ENCODE peak calls at places on chromosomes 11 and 22, in five cellular contexts. C is EL, M is activated T-cell treated with anti-CD3 and anti-CD28 coated beads for 24 hours, J is ELR, Z is NCI-H1092 treated with DMSO at 0.1 percent for 48 hours. T is an unnamed sample.
A peak's percentile ranks its signal among the peaks of the same experiment; 100 is the strongest.

GRCh38 chr11:67195971-67196418 is 70.3 kb upstream of the GRK2 start:
- DNase-seq in C (peak; percentile 89), M (no peak), J (peak; percentile 64), Z (no peak), T (no peak)

GRCh38 chr22:27598792-27599191 is 202.8 kb downstream of the MN1 start:
- DNase-seq in C (no peak), M (no peak), J (no peak), Z (no peak), T (no peak)

GRCh38 chr11:34052608-34053160 is 1.2 kb downstream of the CAPRIN1 start:
- DNase-seq in C (peak; percentile 23), M (peak; percentile 20), J (peak; percentile 37), Z (peak; percentile 39), T (peak; percentile 8)

GRCh38 chr11:94132823-94133408 is 4.3 kb downstream of the PANX1 start:
- DNase-seq in C (no peak), M (no peak), J (no peak), Z (no peak), T (no peak)

GRCh38 chr11:104339383-104339831 is 175.5 kb upstream of the PDGFD start:
- DNase-seq in C (no peak), M (no peak), J (no peak), Z (no peak), T (no peak)

GRCh38 chr11:62918531-62918930 is 2.6 kb downstream of the CHRM1 start:
- DNase-seq in C (no peak), M (no peak), J (no peak), Z (no peak), T (no peak)

GRCh38 chr11:111944139-111944538 is 7.0 kb downstream of the DIXDC1 start:
- DNase-seq in C (peak; percentile 62), M (no peak), J (peak; percentile 45), Z (no peak), T (no peak)

GRCh38 chr11:134942633-134943032 is 530.6 kb upstream of the B3GAT1 start:
- DNase-seq in C (no peak), M (no peak), J (no peak), Z (no peak), T (no peak)

GRCh38 chr22:20972014-20972797 is 5.2 kb downstream of the AIFM3 start:
- DNase-seq in C (peak; percentile 30), M (no peak), J (peak; percentile 38), Z (no peak), T (no peak)

GRCh38 chr22:49972163-49973017 is 11.8 kb downstream of the PIM3 start:
- DNase-seq in C (no peak), M (no peak), J (no peak), Z (no peak), T (no peak)

GRCh38 chr22:49406047-49406650 is 421.5 kb downstream of the BRD1 start:
- DNase-seq in C (no peak), M (no peak), J (no peak), Z (no peak), T (no peak)

GRCh38 chr11:1703146-1703545 is 6.2 kb downstream of the KRTAP5-6 start:
- DNase-seq in C (no peak), M (no peak), J (no peak), Z (no peak), T (no peak)

GRCh38 chr11:13663631-13664071 is 4.8 kb upstream of the FAR1 start:
- DNase-seq in C (peak; percentile 40), M (no peak), J (peak; percentile 51), Z (no peak), T (no peak)

GRCh38 chr11:57644748-57645715 is 4.7 kb downstream of the YPEL4 start:
- DNase-seq in C (peak; percentile 73), M (peak; percentile 78), J (peak; percentile 81), Z (peak; percentile 56), T (peak; percentile 75)

GRCh38 chr11:110613526-110613925 is 98.7 kb downstream of the ARHGAP20 start:
- DNase-seq in C (no peak), M (no peak), J (no peak), Z (no peak), T (no peak)

GRCh38 chr11:20112291-20113146 is 47.8 kb downstream of the DBX1 start:
- DNase-seq in C (peak; percentile 94), M (no peak), J (peak; percentile 96), Z (peak; percentile 18), T (peak; percentile 4)

GRCh38 chr11:46666516-46666915 is 33.9 kb downstream of the ARHGAP1 start:
- DNase-seq in C (no peak), M (no peak), J (no peak), Z (no peak), T (no peak)

GRCh38 chr11:351411-351810 is 17.9 kb upstream of the B4GALNT4 start:
- DNase-seq in C (no peak), M (no peak), J (no peak), Z (no peak), T (no peak)

GRCh38 chr22:33699176-33699575 is 221.1 kb downstream of the LARGE1 start:
- DNase-seq in C (no peak), M (no peak), J (no peak), Z (no peak), T (no peak)

GRCh38 chr11:15793032-15793996 is 563.0 kb downstream of the SOX6 start:
- DNase-seq in C (peak; percentile 78), M (no peak), J (peak; percentile 60), Z (no peak), T (no peak)

GRCh38 chr22:21447694-21448402 is 19.3 kb upstream of the TMEM191C start:
- DNase-seq in C (no peak), M (no peak), J (peak; percentile 15), Z (no peak), T (no peak)

GRCh38 chr11:57251037-57251436 is 14.0 kb upstream of the APLNR start:
- DNase-seq in C (no peak), M (no peak), J (no peak), Z (no peak), T (no peak)

GRCh38 chr22:24146190-24146616 is 35.1 kb upstream of the SUSD2 start:
- DNase-seq in C (peak; percentile 51), M (no peak), J (peak; percentile 47), Z (peak; percentile 40), T (no peak)

GRCh38 chr11:9206496-9206895 is 58.7 kb downstream of the DENND5A start:
- DNase-seq in C (peak; percentile 79), M (no peak), J (peak; percentile 33), Z (no peak), T (no peak)

GRCh38 chr11:69301491-69302401 is 7.8 kb downstream of the MYEOV start:
- DNase-seq in C (peak; percentile 98), M (peak; percentile 44), J (peak; percentile 98), Z (peak; percentile 43), T (peak; percentile 40)

GRCh38 chr11:9922806-9923205 is 258.9 kb downstream of the SWAP70 start:
- DNase-seq in C (peak; percentile 27), M (no peak), J (peak; percentile 30), Z (no peak), T (no peak)

GRCh38 chr11:45624095-45624494 is 41.3 kb downstream of the CHST1 start:
- DNase-seq in C (no peak), M (no peak), J (no peak), Z (no peak), T (no peak)

GRCh38 chr22:27318516-27318915 is 483.0 kb downstream of the MN1 start:
- DNase-seq in C (peak; percentile 10), M (no peak), J (no peak), Z (no peak), T (no peak)

GRCh38 chr11:1126491-1126926 is 31.2 kb upstream of the MUC5AC start:
- DNase-seq in C (no peak), M (no peak), J (no peak), Z (no peak), T (no peak)

GRCh38 chr11:115333106-115333505 is 171.1 kb downstream of the CADM1 start:
- DNase-seq in C (peak; percentile 7), M (no peak), J (peak; percentile 22), Z (no peak), T (no peak)

GRCh38 chr11:134252539-134253188 is 488 bp downstream of the THYN1 start:
- DNase-seq in C (no peak), M (peak; percentile 15), J (peak; percentile 52), Z (no peak), T (no peak)

GRCh38 chr22:43170131-43170480 is 16.8 kb downstream of the TTLL12 start:
- DNase-seq in C (no peak), M (no peak), J (no peak), Z (no peak), T (no peak)

GRCh38 chr11:117584056-117584830 is 212.8 kb downstream of the DSCAML1 start:
- DNase-seq in C (peak; percentile 18), M (no peak), J (peak; percentile 7), Z (no peak), T (no peak)

GRCh38 chr11:128625766-128626165 is 38.4 kb upstream of the ETS1 start:
- DNase-seq in C (no peak), M (no peak), J (no peak), Z (no peak), T (no peak)

GRCh38 chr11:8906629-8907028 is 4.4 kb upstream of the AKIP1 start:
- DNase-seq in C (peak; percentile 82), M (no peak), J (peak; percentile 90), Z (no peak), T (no peak)

GRCh38 chr11:85118151-85118550 is 509.0 kb downstream of the DLG2 start:
- DNase-seq in C (no peak), M (no peak), J (peak; percentile 36), Z (no peak), T (no peak)

GRCh38 chr11:10301656-10302293 is 3.1 kb upstream of the ADM start:
- DNase-seq in C (peak; percentile 91), M (no peak), J (peak; percentile 92), Z (no peak), T (no peak)

GRCh38 chr22:45945621-45946020 is 31.3 kb downstream of the WNT7B start:
- DNase-seq in C (no peak), M (no peak), J (no peak), Z (no peak), T (no peak)